ENCODE peak calls at places on chromosome X, in five cellular contexts. L is NCI-H524; Z is HTR-8/SVneo; S is activated gamma-delta T cell treated with anti-CD3 and anti-CD28 coated beads, Interleukin-2, amount 50 U/mL, for 16 hours; I is HS-27A. E is an unnamed sample.
A peak's percentile ranks its signal among the peaks of the same experiment; 100 is the strongest.

GRCh38 chrX:69102805-69103204 is 62.4 kb downstream of the PJA1 start:
- DNase-seq in L (no peak), Z (no peak), S (no peak), I (no peak), E (no peak)

GRCh38 chrX:71222929-71223328 is at the start of gene GJB1:
- DNase-seq in L (no peak), Z (no peak), S (no peak), I (no peak), E (no peak)

GRCh38 chrX:151151668-151152267 is 24.6 kb upstream of the GPR50 start:
- DNase-seq in L (no peak), Z (peak; percentile 1), S (no peak), I (no peak), E (no peak)

GRCh38 chrX:103396186-103396585 is 19.8 kb downstream of the BEX3 start:
- DNase-seq in L (no peak), Z (no peak), S (no peak), I (no peak), E (no peak)

GRCh38 chrX:94041881-94042280 is 367.9 kb downstream of the FAM133A start:
- DNase-seq in L (no peak), Z (no peak), S (no peak), I (no peak), E (no peak)

GRCh38 chrX:104351173-104351769 is 96.5 kb upstream of the ESX1 start:
- DNase-seq in L (no peak), Z (peak; percentile 2), S (no peak), I (no peak), E (no peak)

GRCh38 chrX:16307950-16308349 is 140.7 kb downstream of the MAGEB17 start:
- DNase-seq in L (no peak), Z (no peak), S (no peak), I (no peak), E (no peak)

GRCh38 chrX:132809581-132809980 is 148.8 kb downstream of the HS6ST2 start:
- DNase-seq in L (no peak), Z (no peak), S (no peak), I (no peak), E (no peak)

GRCh38 chrX:47662144-47662657 is 3.2 kb upstream of the UXT start:
- DNase-seq in L (no peak), Z (peak; percentile 14), S (no peak), I (no peak), E (no peak)

GRCh38 chrX:105189093-105189492 is 31.4 kb downstream of the TEX13A start:
- DNase-seq in L (no peak), Z (no peak), S (no peak), I (no peak), E (no peak)

GRCh38 chrX:10533686-10534365 is 86.6 kb downstream of the MID1 start:
- DNase-seq in L (no peak), Z (no peak), S (no peak), I (no peak), E (no peak)

GRCh38 chrX:24659106-24659505 is 12.0 kb upstream of the PCYT1B start:
- DNase-seq in L (no peak), Z (no peak), S (no peak), I (no peak), E (no peak)

GRCh38 chrX:55135171-55135570 is 46.4 kb downstream of the PAGE2 start:
- DNase-seq in L (no peak), Z (peak; percentile 2), S (no peak), I (no peak), E (peak; percentile 3)

GRCh38 chrX:120768681-120769080 is 107.0 kb downstream of the CT47B1 start:
- DNase-seq in L (no peak), Z (no peak), S (no peak), I (no peak), E (no peak)

GRCh38 chrX:13334491-13334890 is 14.6 kb upstream of the ATXN3L start:
- DNase-seq in L (no peak), Z (peak; percentile 55), S (no peak), I (no peak), E (no peak)

GRCh38 chrX:136030357-136031225 is 45.4 kb downstream of the SLC9A6 start:
- DNase-seq in L (no peak), Z (no peak), S (no peak), I (peak; percentile 47), E (no peak)

GRCh38 chrX:39819921-39820849 is 277.6 kb downstream of the BCOR start:
- DNase-seq in L (peak; percentile 48), Z (no peak), S (no peak), I (no peak), E (no peak)

GRCh38 chrX:108081110-108081509 is 10.2 kb downstream of the PSMD10 start:
- DNase-seq in L (no peak), Z (no peak), S (no peak), I (no peak), E (no peak)

GRCh38 chrX:113157496-113157895 is 316.9 kb upstream of the AMOT start:
- DNase-seq in L (peak; percentile 74), Z (no peak), S (no peak), I (no peak), E (no peak)

GRCh38 chrX:149504915-149505651 is at the start of gene IDS:
- DNase-seq in L (peak; percentile 87), Z (peak; percentile 51), S (peak; percentile 73), I (peak; percentile 51), E (peak; percentile 75)

GRCh38 chrX:107818900-107819521 is 6.7 kb upstream of the MID2 start:
- DNase-seq in L (no peak), Z (no peak), S (no peak), I (no peak), E (no peak)

GRCh38 chrX:71118985-71119535 is 664 bp downstream of the MED12 start:
- DNase-seq in L (no peak), Z (no peak), S (no peak), I (no peak), E (no peak)

GRCh38 chrX:16666541-16666940 is 16.6 kb downstream of the S100G start:
- DNase-seq in L (no peak), Z (no peak), S (no peak), I (no peak), E (no peak)

GRCh38 chrX:103685396-103685795 is 1.1 kb downstream of the MORF4L2 start:
- DNase-seq in L (no peak), Z (no peak), S (no peak), I (no peak), E (no peak)

GRCh38 chrX:148659481-148659880 is 159.1 kb downstream of the AFF2 start:
- DNase-seq in L (no peak), Z (no peak), S (no peak), I (no peak), E (no peak)

GRCh38 chrX:54495814-54496516 is at the start of gene FGD1:
- DNase-seq in L (peak; percentile 36), Z (peak; percentile 60), S (no peak), I (no peak), E (no peak)

GRCh38 chrX:121000589-121000988 is 15.0 kb upstream of the CT47A1 start:
- DNase-seq in L (peak; percentile 29), Z (no peak), S (no peak), I (no peak), E (no peak)

GRCh38 chrX:123860983-123861382 is 1.1 kb downstream of the XIAP start:
- DNase-seq in L (no peak), Z (no peak), S (no peak), I (no peak), E (no peak)

GRCh38 chrX:149365061-149365460 is 140.0 kb downstream of the IDS start:
- DNase-seq in L (no peak), Z (no peak), S (no peak), I (peak; percentile 22), E (no peak)

GRCh38 chrX:96405842-96406241 is 278.8 kb upstream of the DIAPH2 start:
- DNase-seq in L (no peak), Z (no peak), S (no peak), I (no peak), E (no peak)

GRCh38 chrX:47796433-47796906 is 40.2 kb upstream of the ZNF81 start:
- DNase-seq in L (no peak), Z (peak; percentile 5), S (no peak), I (peak; percentile 22), E (no peak)

GRCh38 chrX:148574247-148574973 is 74.0 kb downstream of the AFF2 start:
- DNase-seq in L (no peak), Z (no peak), S (no peak), I (no peak), E (no peak)

GRCh38 chrX:20144491-20144890 is 2.9 kb upstream of the EIF1AX start:
- DNase-seq in L (no peak), Z (peak; percentile 46), S (no peak), I (no peak), E (no peak)

GRCh38 chrX:53287493-53288138 is 6.2 kb upstream of the IQSEC2 start:
- DNase-seq in L (peak; percentile 41), Z (peak; percentile 39), S (peak; percentile 7), I (no peak), E (peak; percentile 26)

GRCh38 chrX:123340691-123341090 is 156.6 kb downstream of the GRIA3 start:
- DNase-seq in L (no peak), Z (no peak), S (no peak), I (no peak), E (no peak)

GRCh38 chrX:19698125-19698524 is 182.8 kb upstream of the MAP3K15 start:
- DNase-seq in L (peak; percentile 11), Z (no peak), S (no peak), I (no peak), E (no peak)